ENCODE peak calls at places on chromosomes 6 and 20, in six cellular contexts. One of them, this sample, is unnamed.

GRCh38 chr6:22892452-22892851 is 323.1 kb downstream of the HDGFL1 start:
- DNase-seq in left ventricle myocardium inferior: no peak
- DNase-seq in GM12878: no peak
- DNase-seq in fibroblast of lung: peak; percentile 97
- DNase-seq in lower lobe of right lung: no peak
- DNase-seq in neuronal stem cell: no peak
- DNase-seq in this sample: no peak

GRCh38 chr20:36150847-36151539 is 3.5 kb upstream of the EPB41L1 start:
- DNase-seq in fibroblast of lung: no peak
- DNase-seq in left ventricle myocardium inferior: no peak
- DNase-seq in lower lobe of right lung: no peak
- DNase-seq in neuronal stem cell: no peak
- DNase-seq in GM12878: no peak
- DNase-seq in this sample: no peak

GRCh38 chr6:109793015-109793414 is 101.9 kb downstream of the FIG4 start:
- DNase-seq in GM12878: no peak
- DNase-seq in lower lobe of right lung: no peak
- DNase-seq in fibroblast of lung: no peak
- DNase-seq in neuronal stem cell: no peak
- DNase-seq in left ventricle myocardium inferior: no peak
- DNase-seq in this sample: no peak

GRCh38 chr6:166618866-166619761 is 7.9 kb downstream of the RPS6KA2 start:
- DNase-seq in neuronal stem cell: no peak
- DNase-seq in fibroblast of lung: peak; percentile 54
- DNase-seq in left ventricle myocardium inferior: no peak
- DNase-seq in GM12878: no peak
- DNase-seq in lower lobe of right lung: no peak
- DNase-seq in this sample: no peak

GRCh38 chr6:35248965-35249364 is 10.6 kb upstream of the ZNF76 start:
- DNase-seq in left ventricle myocardium inferior: no peak
- DNase-seq in fibroblast of lung: no peak
- DNase-seq in neuronal stem cell: no peak
- DNase-seq in lower lobe of right lung: no peak
- DNase-seq in GM12878: no peak
- DNase-seq in this sample: no peak

GRCh38 chr20:46683939-46684750 is 5.1 kb downstream of the TP53RK start:
- DNase-seq in fibroblast of lung: peak; percentile 87
- DNase-seq in left ventricle myocardium inferior: peak; percentile 33
- DNase-seq in lower lobe of right lung: peak; percentile 68
- DNase-seq in neuronal stem cell: peak; percentile 45
- DNase-seq in GM12878: no peak
- DNase-seq in this sample: peak; percentile 64

GRCh38 chr6:28794175-28795002 is 129.4 kb downstream of the TRIM27 start:
- DNase-seq in lower lobe of right lung: no peak
- DNase-seq in GM12878: no peak
- DNase-seq in neuronal stem cell: no peak
- DNase-seq in left ventricle myocardium inferior: no peak
- DNase-seq in fibroblast of lung: peak; percentile 38
- DNase-seq in this sample: no peak

GRCh38 chr6:105578308-105578707 is 175.4 kb upstream of the PREP start:
- DNase-seq in fibroblast of lung: no peak
- DNase-seq in neuronal stem cell: no peak
- DNase-seq in left ventricle myocardium inferior: no peak
- DNase-seq in lower lobe of right lung: no peak
- DNase-seq in GM12878: no peak
- DNase-seq in this sample: no peak

GRCh38 chr20:63448050-63448449 is 24.4 kb downstream of the KCNQ2 start:
- DNase-seq in GM12878: no peak
- DNase-seq in fibroblast of lung: no peak
- DNase-seq in neuronal stem cell: no peak
- DNase-seq in left ventricle myocardium inferior: no peak
- DNase-seq in lower lobe of right lung: no peak
- DNase-seq in this sample: no peak

GRCh38 chr20:41798926-41799502 is 180.8 kb upstream of the CHD6 start:
- DNase-seq in GM12878: no peak
- DNase-seq in lower lobe of right lung: no peak
- DNase-seq in neuronal stem cell: no peak
- DNase-seq in left ventricle myocardium inferior: no peak
- DNase-seq in fibroblast of lung: no peak
- DNase-seq in this sample: no peak

GRCh38 chr6:87139236-87139635 is 16.1 kb upstream of the ZNF292 start:
- DNase-seq in neuronal stem cell: no peak
- DNase-seq in GM12878: no peak
- DNase-seq in fibroblast of lung: peak; percentile 73
- DNase-seq in left ventricle myocardium inferior: no peak
- DNase-seq in lower lobe of right lung: no peak
- DNase-seq in this sample: no peak

GRCh38 chr20:29873946-29874345 is 1383.5 kb upstream of the DEFB115 start:
- DNase-seq in fibroblast of lung: peak; percentile 51
- DNase-seq in neuronal stem cell: peak; percentile 58
- DNase-seq in left ventricle myocardium inferior: peak; percentile 45
- DNase-seq in lower lobe of right lung: peak; percentile 84
- DNase-seq in GM12878: no peak
- DNase-seq in this sample: peak; percentile 78

GRCh38 chr6:144066745-144067484 is 28.5 kb downstream of the SF3B5 start:
- DNase-seq in fibroblast of lung: no peak
- DNase-seq in left ventricle myocardium inferior: no peak
- DNase-seq in lower lobe of right lung: no peak
- DNase-seq in GM12878: peak; percentile 76
- DNase-seq in neuronal stem cell: no peak
- DNase-seq in this sample: no peak

GRCh38 chr20:14544688-14545087 is 207.3 kb upstream of the FLRT3 start:
- DNase-seq in neuronal stem cell: no peak
- DNase-seq in GM12878: no peak
- DNase-seq in fibroblast of lung: no peak
- DNase-seq in left ventricle myocardium inferior: no peak
- DNase-seq in lower lobe of right lung: no peak
- DNase-seq in this sample: no peak

GRCh38 chr6:170031096-170031471 is 259.8 kb downstream of the DLL1 start:
- DNase-seq in GM12878: no peak
- DNase-seq in fibroblast of lung: peak; percentile 39
- DNase-seq in neuronal stem cell: no peak
- DNase-seq in left ventricle myocardium inferior: peak; percentile 7
- DNase-seq in lower lobe of right lung: peak; percentile 70
- DNase-seq in this sample: peak; percentile 24

GRCh38 chr6:100344761-100345160 is 120.0 kb downstream of the SIM1 start:
- DNase-seq in left ventricle myocardium inferior: no peak
- DNase-seq in GM12878: no peak
- DNase-seq in lower lobe of right lung: no peak
- DNase-seq in fibroblast of lung: peak; percentile 30
- DNase-seq in neuronal stem cell: no peak
- DNase-seq in this sample: no peak

GRCh38 chr6:63553208-63553607 is 19.1 kb upstream of the LOC128125822 start:
- DNase-seq in neuronal stem cell: no peak
- DNase-seq in lower lobe of right lung: no peak
- DNase-seq in fibroblast of lung: no peak
- DNase-seq in GM12878: peak; percentile 81
- DNase-seq in left ventricle myocardium inferior: no peak
- DNase-seq in this sample: no peak

GRCh38 chr6:148671085-148671484 is 75.7 kb upstream of the UST start:
- DNase-seq in fibroblast of lung: no peak
- DNase-seq in lower lobe of right lung: no peak
- DNase-seq in left ventricle myocardium inferior: no peak
- DNase-seq in GM12878: no peak
- DNase-seq in neuronal stem cell: no peak
- DNase-seq in this sample: no peak

GRCh38 chr6:142950291-142950690 is 5.3 kb upstream of the HIVEP2 start:
- DNase-seq in lower lobe of right lung: no peak
- DNase-seq in neuronal stem cell: no peak
- DNase-seq in left ventricle myocardium inferior: no peak
- DNase-seq in GM12878: no peak
- DNase-seq in fibroblast of lung: no peak
- DNase-seq in this sample: no peak

GRCh38 chr6:160238786-160239751 is 19.6 kb downstream of the SLC22A2 start:
- DNase-seq in lower lobe of right lung: no peak
- DNase-seq in left ventricle myocardium inferior: no peak
- DNase-seq in fibroblast of lung: peak; percentile 6
- DNase-seq in GM12878: no peak
- DNase-seq in neuronal stem cell: no peak
- DNase-seq in this sample: no peak

GRCh38 chr6:72787521-72788031 is 165.7 kb downstream of the KCNQ5 start:
- DNase-seq in GM12878: no peak
- DNase-seq in lower lobe of right lung: no peak
- DNase-seq in left ventricle myocardium inferior: no peak
- DNase-seq in neuronal stem cell: peak; percentile 39
- DNase-seq in fibroblast of lung: peak; percentile 68
- DNase-seq in this sample: no peak

GRCh38 chr6:132820629-132821381 is 6.4 kb downstream of the RPS12 start:
- DNase-seq in left ventricle myocardium inferior: no peak
- DNase-seq in fibroblast of lung: peak; percentile 50
- DNase-seq in lower lobe of right lung: no peak
- DNase-seq in GM12878: no peak
- DNase-seq in neuronal stem cell: no peak
- DNase-seq in this sample: no peak

GRCh38 chr6:157151989-157152388 is 171.3 kb downstream of the TMEM242 start:
- DNase-seq in neuronal stem cell: no peak
- DNase-seq in left ventricle myocardium inferior: no peak
- DNase-seq in fibroblast of lung: peak; percentile 89
- DNase-seq in lower lobe of right lung: no peak
- DNase-seq in GM12878: no peak
- DNase-seq in this sample: no peak

GRCh38 chr6:157150076-157150475 is 173.2 kb downstream of the TMEM242 start:
- DNase-seq in left ventricle myocardium inferior: no peak
- DNase-seq in GM12878: no peak
- DNase-seq in lower lobe of right lung: no peak
- DNase-seq in fibroblast of lung: peak; percentile 93
- DNase-seq in neuronal stem cell: no peak
- DNase-seq in this sample: no peak

GRCh38 chr6:157145656-157146285 is 177.5 kb downstream of the TMEM242 start:
- DNase-seq in GM12878: no peak
- DNase-seq in lower lobe of right lung: no peak
- DNase-seq in fibroblast of lung: no peak
- DNase-seq in neuronal stem cell: no peak
- DNase-seq in left ventricle myocardium inferior: no peak
- DNase-seq in this sample: no peak

GRCh38 chr6:157151029-157151428 is 172.3 kb downstream of the TMEM242 start:
- DNase-seq in GM12878: no peak
- DNase-seq in neuronal stem cell: no peak
- DNase-seq in fibroblast of lung: no peak
- DNase-seq in lower lobe of right lung: no peak
- DNase-seq in left ventricle myocardium inferior: no peak
- DNase-seq in this sample: no peak

GRCh38 chr6:157148391-157149323 is 174.7 kb downstream of the TMEM242 start:
- DNase-seq in GM12878: no peak
- DNase-seq in fibroblast of lung: peak; percentile 92
- DNase-seq in left ventricle myocardium inferior: peak; percentile 71
- DNase-seq in neuronal stem cell: no peak
- DNase-seq in lower lobe of right lung: no peak
- DNase-seq in this sample: peak; percentile 87
- H3K27ac ChIP-seq in GM12878: no peak overlapping the region
- H3K27ac ChIP-seq in fibroblast of lung: peak overlapping the region; percentile 98
- H3K27ac ChIP-seq in left ventricle myocardium inferior: peak overlapping the region; percentile 68
- H3K27ac ChIP-seq in neuronal stem cell: no peak overlapping the region
- H3K27ac ChIP-seq in lower lobe of right lung: no peak overlapping the region
- H3K27ac ChIP-seq in this sample: peak overlapping the region; percentile 68

GRCh38 chr6:135022050-135022697 is 32.4 kb downstream of the HBS1L start:
- DNase-seq in lower lobe of right lung: no peak
- DNase-seq in left ventricle myocardium inferior: no peak
- DNase-seq in GM12878: no peak
- DNase-seq in fibroblast of lung: no peak
- DNase-seq in neuronal stem cell: no peak
- DNase-seq in this sample: no peak
- H3K27ac ChIP-seq in lower lobe of right lung: no peak overlapping the region
- H3K27ac ChIP-seq in left ventricle myocardium inferior: no peak overlapping the region
- H3K27ac ChIP-seq in GM12878: peak overlapping the region; percentile 54
- H3K27ac ChIP-seq in fibroblast of lung: no peak overlapping the region
- H3K27ac ChIP-seq in neuronal stem cell: no peak overlapping the region
- H3K27ac ChIP-seq in this sample: no peak overlapping the region

DNA sequence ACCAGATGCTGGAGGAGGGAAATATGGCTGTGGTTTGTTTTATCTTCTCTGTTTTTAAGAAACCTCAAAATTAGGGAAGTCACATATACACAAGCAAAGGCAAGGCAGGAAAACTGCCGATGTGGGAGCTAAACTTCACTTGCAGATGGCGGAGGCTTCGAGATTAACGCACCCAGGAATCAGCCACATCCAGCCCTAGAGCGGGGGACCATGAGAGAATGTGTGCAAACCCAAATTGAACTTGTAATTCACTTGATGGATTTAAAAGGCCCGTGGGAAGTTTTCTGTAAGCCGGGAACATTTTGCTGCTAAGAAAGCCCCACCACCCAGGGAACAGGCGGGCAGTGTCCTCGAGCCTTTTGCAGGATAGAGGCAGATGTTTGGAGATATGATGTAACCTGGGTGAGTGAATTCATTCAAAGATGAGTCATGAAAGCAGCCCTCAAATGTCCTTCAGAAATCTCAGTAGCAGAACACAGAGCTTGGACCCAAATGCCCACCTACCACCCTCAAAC is 39.9 kb downstream of the PREX1 start:
- DNase-seq in fibroblast of lung: peak; percentile 54
- DNase-seq in GM12878: no peak
- DNase-seq in left ventricle myocardium inferior: no peak
- DNase-seq in lower lobe of right lung: no peak
- DNase-seq in neuronal stem cell: no peak
- DNase-seq in this sample: peak; percentile 51
- H3K27ac ChIP-seq in fibroblast of lung: no peak overlapping the region
- H3K27ac ChIP-seq in GM12878: peak overlapping the region; percentile 95
- H3K27ac ChIP-seq in left ventricle myocardium inferior: no peak overlapping the region
- H3K27ac ChIP-seq in lower lobe of right lung: no peak overlapping the region
- H3K27ac ChIP-seq in neuronal stem cell: no peak overlapping the region
- H3K27ac ChIP-seq in this sample: no peak overlapping the region

GRCh38 chr6:372336-372911 is 19.1 kb upstream of the IRF4 start:
- DNase-seq in GM12878: no peak
- DNase-seq in lower lobe of right lung: no peak
- DNase-seq in fibroblast of lung: no peak
- DNase-seq in neuronal stem cell: no peak
- DNase-seq in left ventricle myocardium inferior: no peak
- DNase-seq in this sample: peak; percentile 71

GRCh38 chr6:376823-377571 is 14.6 kb upstream of the IRF4 start:
- DNase-seq in left ventricle myocardium inferior: no peak
- DNase-seq in GM12878: no peak
- DNase-seq in lower lobe of right lung: no peak
- DNase-seq in fibroblast of lung: no peak
- DNase-seq in neuronal stem cell: no peak
- DNase-seq in this sample: no peak

GRCh38 chr6:373773-374724 is 17.5 kb upstream of the IRF4 start:
- DNase-seq in left ventricle myocardium inferior: no peak
- DNase-seq in neuronal stem cell: no peak
- DNase-seq in lower lobe of right lung: no peak
- DNase-seq in fibroblast of lung: peak; percentile 48
- DNase-seq in GM12878: no peak
- DNase-seq in this sample: peak; percentile 38

GRCh38 chr6:373031-373430 is 18.5 kb upstream of the IRF4 start:
- DNase-seq in neuronal stem cell: no peak
- DNase-seq in left ventricle myocardium inferior: no peak
- DNase-seq in lower lobe of right lung: no peak
- DNase-seq in GM12878: no peak
- DNase-seq in fibroblast of lung: no peak
- DNase-seq in this sample: no peak

GRCh38 chr6:374956-375355 is 16.6 kb upstream of the IRF4 start:
- DNase-seq in GM12878: no peak
- DNase-seq in left ventricle myocardium inferior: no peak
- DNase-seq in lower lobe of right lung: no peak
- DNase-seq in fibroblast of lung: no peak
- DNase-seq in neuronal stem cell: no peak
- DNase-seq in this sample: no peak
- H3K27ac ChIP-seq in GM12878: no peak overlapping the region
- H3K27ac ChIP-seq in left ventricle myocardium inferior: no peak overlapping the region
- H3K27ac ChIP-seq in lower lobe of right lung: no peak overlapping the region
- H3K27ac ChIP-seq in fibroblast of lung: no peak overlapping the region
- H3K27ac ChIP-seq in neuronal stem cell: no peak overlapping the region
- H3K27ac ChIP-seq in this sample: no peak overlapping the region